ENCODE peak calls at places on chromosomes 11 and 22, in ten cellular contexts. J, R, H, M, A, Q, U, G, C and Z are unnamed samples.

GRCh38 chr11:128548655-128549255 is 38.6 kb downstream of the ETS1 start:
- DNase-seq in J (no peak), R (peak; percentile 87), H (peak; percentile 94), M (no peak), A (peak; percentile 71), Q (no peak), U (no peak), G (peak; percentile 76), C (no peak), Z (no peak)

GRCh38 chr11:88377151-88377550 is 39.6 kb upstream of the CTSC start:
- DNase-seq in J (no peak), R (no peak), H (no peak), M (no peak), A (no peak), Q (no peak), U (no peak), G (no peak), C (no peak), Z (no peak)

GRCh38 chr22:50526849-50527801 is 1.7 kb upstream of the SCO2 start:
- DNase-seq in J (peak; percentile 38), R (peak; percentile 88), H (peak; percentile 91), M (peak; percentile 71), A (peak; percentile 24), Q (no peak), U (peak; percentile 62), G (peak; percentile 86), C (no peak), Z (no peak)

GRCh38 chr22:36149464-36149863 is 11.1 kb downstream of the APOL3 start:
- DNase-seq in J (peak; percentile 65), R (no peak), H (no peak), M (no peak), A (no peak), Q (no peak), U (no peak), G (no peak), C (no peak), Z (no peak)

GRCh38 chr22:33726294-33726711 is 194.0 kb downstream of the LARGE1 start:
- DNase-seq in J (peak; percentile 81), R (no peak), H (no peak), M (no peak), A (no peak), Q (peak; percentile 66), U (no peak), G (no peak), C (no peak), Z (peak; percentile 10)

GRCh38 chr11:39365809-39366436 is 2093.5 kb downstream of the LRRC4C start:
- DNase-seq in J (no peak), R (no peak), H (no peak), M (no peak), A (peak; percentile 20), Q (no peak), U (peak; percentile 62), G (no peak), C (no peak), Z (no peak)

GRCh38 chr11:101617735-101618332 is 34.0 kb upstream of the TRPC6 start:
- DNase-seq in J (peak; percentile 9), R (no peak), H (no peak), M (no peak), A (peak; percentile 43), Q (no peak), U (no peak), G (no peak), C (no peak), Z (peak; percentile 1)

GRCh38 chr11:119683783-119684182 is 45.2 kb downstream of the NECTIN1 start:
- DNase-seq in J (no peak), R (no peak), H (no peak), M (no peak), A (peak; percentile 33), Q (no peak), U (no peak), G (no peak), C (peak; percentile 47), Z (no peak)

GRCh38 chr11:77146261-77147035 is 18.4 kb downstream of the MYO7A start:
- DNase-seq in J (no peak), R (no peak), H (peak; percentile 63), M (no peak), A (no peak), Q (no peak), U (no peak), G (no peak), C (no peak), Z (no peak)

GRCh38 chr11:13534358-13534757 is 38.6 kb upstream of the PTH start:
- DNase-seq in J (no peak), R (no peak), H (no peak), M (no peak), A (no peak), Q (no peak), U (no peak), G (no peak), C (no peak), Z (no peak)

GRCh38 chr11:10688401-10688800 is 5.2 kb downstream of the IRAG1 start:
- DNase-seq in J (no peak), R (no peak), H (no peak), M (no peak), A (no peak), Q (no peak), U (no peak), G (no peak), C (no peak), Z (no peak)

DNA sequence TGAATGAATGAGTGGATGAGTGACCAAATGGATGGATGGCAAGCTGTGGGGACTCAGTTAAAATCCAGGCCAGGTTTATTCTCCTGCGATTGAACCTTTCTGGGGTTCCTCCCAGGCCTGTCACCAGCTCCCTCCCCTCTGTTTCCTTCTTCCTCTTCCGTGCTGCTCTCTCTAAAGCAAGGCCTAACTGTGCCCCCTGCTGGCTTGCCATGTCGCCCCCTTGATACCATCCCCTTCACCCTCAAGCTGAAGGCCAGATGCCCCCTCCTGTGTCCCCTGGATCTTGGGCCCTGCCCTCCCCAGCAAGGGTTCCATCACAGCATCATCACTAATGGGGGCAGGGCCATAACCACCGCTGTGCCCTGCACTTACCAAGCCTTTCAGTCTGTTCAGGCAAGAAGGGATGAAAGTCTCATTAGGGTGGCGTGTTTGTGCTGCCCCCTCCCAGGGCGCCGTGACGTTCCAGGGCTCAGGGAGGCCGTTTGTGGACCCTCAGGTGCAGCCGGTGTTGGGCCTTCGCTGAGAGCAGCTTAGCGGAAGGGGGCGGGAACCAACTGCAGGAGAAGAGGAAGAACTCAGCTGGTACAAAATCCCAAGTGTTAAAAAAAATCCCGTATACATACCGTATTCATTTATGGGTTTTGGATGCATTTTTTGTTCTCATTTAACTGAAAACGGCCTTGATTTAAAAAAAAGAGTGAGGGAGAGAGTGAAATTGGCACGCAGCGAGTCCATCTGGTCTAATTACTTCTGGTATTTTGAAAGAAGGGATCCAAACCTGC is 69.9 kb downstream of the MPPED1 start:
- DNase-seq in J (no peak), R (no peak), H (peak; percentile 63), M (peak; percentile 16), A (peak; percentile 29), Q (no peak), U (no peak), G (no peak), C (no peak), Z (no peak)
- H3K4me3 ChIP-seq in J (no peak overlapping the region), R (no peak overlapping the region), H (no peak overlapping the region), M (peak overlapping the region; percentile 12), A (no peak overlapping the region), Q (no peak overlapping the region), U (no peak overlapping the region), G (peak overlapping the region; percentile 23), C (no peak overlapping the region), Z (no peak overlapping the region)

GRCh38 chr11:6520265-6520664 is 23.2 kb downstream of the DNHD1 start:
- DNase-seq in J (no peak), R (no peak), H (no peak), M (no peak), A (no peak), Q (no peak), U (no peak), G (no peak), C (no peak), Z (no peak)

GRCh38 chr11:6526411-6527135 is 29.5 kb downstream of the DNHD1 start:
- DNase-seq in J (peak; percentile 13), R (no peak), H (no peak), M (no peak), A (no peak), Q (no peak), U (no peak), G (no peak), C (peak; percentile 54), Z (no peak)

GRCh38 chr11:6523253-6523652 is 26.2 kb downstream of the DNHD1 start:
- DNase-seq in J (peak; percentile 43), R (no peak), H (no peak), M (no peak), A (no peak), Q (no peak), U (no peak), G (no peak), C (no peak), Z (peak; percentile 17)
- TF ChIP-seq CTCF in J (no peak), R (no peak), H (no peak), M (no peak), A (no peak), Q (no peak), U (no peak), G (no peak), C (no peak), Z (no peak)

DNA sequence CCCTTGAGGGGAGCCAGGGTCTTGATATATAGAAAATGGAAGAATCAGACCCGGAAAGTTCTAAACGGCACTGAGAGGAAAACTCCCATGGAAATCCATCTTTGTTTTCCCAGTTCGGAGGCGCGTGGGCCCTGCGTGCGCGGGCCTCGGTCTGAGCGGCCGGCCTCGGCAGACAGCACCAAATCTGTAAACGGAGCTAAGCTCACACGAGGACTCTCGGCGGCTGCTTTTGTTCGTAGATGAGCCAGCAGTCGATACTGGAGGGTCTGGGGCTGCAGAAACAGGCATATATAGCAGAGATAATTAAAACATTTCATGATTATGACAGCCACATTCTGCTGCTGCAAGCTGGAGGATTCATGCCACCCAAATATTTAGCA is 68.5 kb upstream of the PPARA start:
- DNase-seq in J (no peak), R (peak; percentile 55), H (peak; percentile 50), M (no peak), A (peak; percentile 26), Q (no peak), U (no peak), G (peak; percentile 42), C (no peak), Z (no peak)
- H3K4me3 ChIP-seq in J (peak overlapping the region; percentile 98), R (peak overlapping the region; percentile 77), H (no peak overlapping the region), M (no peak overlapping the region), A (no peak overlapping the region), Q (peak overlapping the region; percentile 98), U (no peak overlapping the region), G (peak overlapping the region; percentile 89), C (no peak overlapping the region), Z (no peak overlapping the region)

DNA sequence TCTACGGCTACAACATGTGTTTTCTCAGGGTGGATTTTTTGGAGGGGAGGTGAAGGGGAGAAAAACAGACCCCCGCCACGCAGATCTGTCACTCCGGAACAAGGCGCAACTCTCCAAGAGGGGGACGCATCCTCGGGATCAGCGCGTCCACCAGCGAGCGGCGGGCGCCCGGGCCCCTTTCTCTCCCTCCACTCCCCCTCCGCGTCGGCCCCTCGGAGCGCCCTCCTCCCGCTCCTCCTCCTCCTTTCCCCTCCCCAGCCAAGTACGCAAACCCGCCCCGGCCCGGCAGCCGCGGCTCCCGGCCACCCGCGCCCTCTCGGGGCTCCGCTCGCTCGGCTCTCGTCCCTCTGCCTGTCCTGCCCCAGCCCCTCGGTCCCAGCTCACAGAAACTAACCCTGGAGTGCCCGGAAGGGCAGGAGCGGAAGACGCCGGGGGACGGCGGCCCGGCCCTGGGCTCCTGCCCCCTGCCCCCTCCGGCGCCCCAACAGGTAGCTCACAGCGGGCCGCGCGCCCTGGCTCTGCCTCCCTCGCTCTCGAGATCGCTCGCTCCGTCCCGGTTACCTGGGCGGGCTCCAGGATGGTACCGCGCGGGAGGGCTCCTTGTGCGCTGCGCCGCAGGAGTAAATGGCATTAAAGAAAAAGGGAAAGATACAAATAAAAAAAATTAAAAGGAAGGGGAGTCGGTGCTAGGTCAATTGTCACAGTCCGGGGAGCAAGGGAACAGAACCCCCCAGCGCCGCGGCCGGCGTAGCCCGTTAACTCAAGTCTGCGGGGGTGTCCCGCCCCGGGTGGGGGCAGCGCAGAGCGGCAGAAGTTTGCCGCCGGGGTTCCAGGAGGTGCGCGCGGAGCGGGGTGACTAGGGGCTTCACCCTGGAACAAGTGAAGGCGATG is 131.4 kb upstream of the C11orf58 start:
- DNase-seq in J (no peak), R (peak; percentile 74), H (peak; percentile 86), M (no peak), A (peak; percentile 71), Q (no peak), U (peak; percentile 55), G (peak; percentile 80), C (no peak), Z (no peak)
- TF ChIP-seq CTCF in J (no peak), R (no peak), H (no peak), M (no peak), A (no peak), Q (no peak), U (no peak), G (no peak), C (no peak), Z (no peak)